ENCODE peak calls at places on chromosome 15, in seven cellular contexts. W, T, B, J, X, G and C are unnamed samples.

GRCh38 chr15:49863431-49864205 is 242.8 kb downstream of the DTWD1 start:
- DNase-seq in W (no peak), T (no peak), B (peak; percentile 32), J (no peak), X (peak; percentile 74), G (no peak), C (no peak)

GRCh38 chr15:45457641-45458539 is 64.7 kb downstream of the SLC30A4 start:
- DNase-seq in W (no peak), T (peak; percentile 56), B (peak; percentile 34), J (peak; percentile 82), X (peak; percentile 84), G (peak; percentile 86), C (peak; percentile 59)

GRCh38 chr15:38490231-38490630 is 36.3 kb downstream of the FAM98B start:
- DNase-seq in W (no peak), T (no peak), B (no peak), J (no peak), X (no peak), G (no peak), C (no peak)

GRCh38 chr15:91515188-91515754 is 338.2 kb upstream of the SLCO3A1 start:
- DNase-seq in W (no peak), T (no peak), B (peak; percentile 75), J (peak; percentile 44), X (peak; percentile 82), G (no peak), C (no peak)

GRCh38 chr15:68629519-68630204 is 50.9 kb downstream of the CORO2B start:
- DNase-seq in W (no peak), T (no peak), B (no peak), J (no peak), X (no peak), G (no peak), C (no peak)

GRCh38 chr15:37995461-37996347 is 61.3 kb downstream of the TMCO5A start:
- DNase-seq in W (no peak), T (no peak), B (peak; percentile 31), J (peak; percentile 39), X (peak; percentile 84), G (no peak), C (no peak)

GRCh38 chr15:80570553-80570952 is 124.6 kb upstream of the ABHD17C start:
- DNase-seq in W (peak; percentile 4), T (no peak), B (no peak), J (no peak), X (peak; percentile 22), G (no peak), C (no peak)

GRCh38 chr15:29571728-29572454 is 250.4 kb downstream of the TJP1 start:
- DNase-seq in W (no peak), T (no peak), B (no peak), J (no peak), X (peak; percentile 46), G (no peak), C (no peak)

GRCh38 chr15:67746450-67746849 is 78.9 kb upstream of the SKOR1 start:
- DNase-seq in W (no peak), T (no peak), B (peak; percentile 78), J (no peak), X (no peak), G (no peak), C (no peak)

GRCh38 chr15:63922551-63923315 is 89.0 kb upstream of the HERC1 start:
- DNase-seq in W (no peak), T (no peak), B (no peak), J (no peak), X (no peak), G (no peak), C (no peak)

DNA sequence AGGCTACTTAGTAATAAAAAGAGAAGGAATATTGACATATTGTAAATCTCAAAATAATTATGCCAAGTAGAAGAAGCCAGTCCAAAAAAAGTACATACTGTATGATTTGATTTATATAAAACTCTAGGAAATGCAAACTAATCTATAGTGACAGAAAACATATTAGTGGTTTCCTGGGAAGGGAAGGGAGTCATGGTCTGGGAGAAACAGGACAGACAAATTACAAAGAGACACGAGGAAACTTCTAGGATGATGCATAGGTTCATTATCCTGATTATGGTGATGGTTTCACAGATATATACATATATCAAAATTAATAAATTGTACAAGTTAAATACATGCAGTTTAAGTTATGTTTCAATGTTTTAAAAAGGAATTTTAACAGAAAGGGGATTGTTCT is 81.0 kb upstream of the GOLGA8B start:
- DNase-seq in W (no peak), T (no peak), B (no peak), J (no peak), X (no peak), G (no peak), C (no peak)
- H3K27me3 ChIP-seq in W (peaks cover 3% of the 10 kb centered on the region), T (no peaks in the 10 kb centered on the region), B (peaks cover 56% of the 10 kb centered on the region), J (no peaks in the 10 kb centered on the region), X (no peaks in the 10 kb centered on the region), G (no peaks in the 10 kb centered on the region), C (no peaks in the 10 kb centered on the region)

DNA sequence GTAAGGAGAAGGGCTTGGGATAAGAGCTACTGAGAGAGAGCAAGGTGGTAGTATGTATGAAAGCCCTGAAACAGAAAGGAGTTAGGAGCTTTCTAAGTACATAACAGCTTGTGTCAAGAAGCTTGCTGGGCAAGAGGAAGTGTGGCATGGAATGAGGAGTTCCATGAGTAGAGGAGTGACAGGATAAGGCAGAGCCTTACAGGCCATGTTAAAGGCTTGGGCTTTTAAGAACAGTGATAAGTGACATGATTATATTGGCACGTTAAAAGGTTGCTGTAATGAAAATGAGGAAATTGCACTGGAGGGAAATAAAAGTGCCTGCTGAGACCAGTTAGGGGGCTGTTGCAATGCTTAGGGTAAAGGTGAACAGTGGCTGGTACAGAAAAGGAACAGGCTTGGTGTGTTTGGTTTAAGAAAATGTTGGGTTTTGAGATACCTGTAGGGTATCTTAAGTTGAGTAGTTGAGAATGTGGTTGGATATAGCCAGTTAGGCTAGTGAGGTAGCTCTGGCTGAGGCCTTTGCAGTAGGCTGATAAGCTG is 49.0 kb downstream of the MEF2A start:
- DNase-seq in W (no peak), T (no peak), B (no peak), J (no peak), X (no peak), G (no peak), C (no peak)
- H3K4me1 ChIP-seq in W (peaks cover 69% of the 10 kb centered on the region), T (peaks cover 13% of the 10 kb centered on the region), B (peaks cover 26% of the 10 kb centered on the region), J (peaks cover 14% of the 10 kb centered on the region), X (peaks cover 86% of the 10 kb centered on the region), G (peaks cover 15% of the 10 kb centered on the region), C (peaks cover 54% of the 10 kb centered on the region)

GRCh38 chr15:75828429-75828828 is 14.8 kb upstream of the UBE2Q2 start:
- DNase-seq in W (no peak), T (no peak), B (no peak), J (no peak), X (no peak), G (no peak), C (no peak)
- H3K27ac ChIP-seq in W (no peak overlapping the region), T (no peak overlapping the region), B (peak overlapping the region; percentile 20), J (no peak overlapping the region), X (no peak overlapping the region), G (no peak overlapping the region), C (no peak overlapping the region)

GRCh38 chr15:36885709-36886108 is 214.6 kb downstream of the MEIS2 start:
- DNase-seq in W (no peak), T (no peak), B (no peak), J (no peak), X (no peak), G (no peak), C (no peak)

GRCh38 chr15:36884404-36885335 is 215.7 kb downstream of the MEIS2 start:
- DNase-seq in W (no peak), T (no peak), B (no peak), J (no peak), X (no peak), G (no peak), C (no peak)

GRCh38 chr15:36887214-36888017 is 212.9 kb downstream of the MEIS2 start:
- DNase-seq in W (no peak), T (no peak), B (no peak), J (no peak), X (no peak), G (no peak), C (no peak)

GRCh38 chr15:36888018-36888992 is 212.0 kb downstream of the MEIS2 start:
- DNase-seq in W (no peak), T (no peak), B (no peak), J (peak; percentile 19), X (peak; percentile 66), G (peak; percentile 50), C (no peak)

DNA sequence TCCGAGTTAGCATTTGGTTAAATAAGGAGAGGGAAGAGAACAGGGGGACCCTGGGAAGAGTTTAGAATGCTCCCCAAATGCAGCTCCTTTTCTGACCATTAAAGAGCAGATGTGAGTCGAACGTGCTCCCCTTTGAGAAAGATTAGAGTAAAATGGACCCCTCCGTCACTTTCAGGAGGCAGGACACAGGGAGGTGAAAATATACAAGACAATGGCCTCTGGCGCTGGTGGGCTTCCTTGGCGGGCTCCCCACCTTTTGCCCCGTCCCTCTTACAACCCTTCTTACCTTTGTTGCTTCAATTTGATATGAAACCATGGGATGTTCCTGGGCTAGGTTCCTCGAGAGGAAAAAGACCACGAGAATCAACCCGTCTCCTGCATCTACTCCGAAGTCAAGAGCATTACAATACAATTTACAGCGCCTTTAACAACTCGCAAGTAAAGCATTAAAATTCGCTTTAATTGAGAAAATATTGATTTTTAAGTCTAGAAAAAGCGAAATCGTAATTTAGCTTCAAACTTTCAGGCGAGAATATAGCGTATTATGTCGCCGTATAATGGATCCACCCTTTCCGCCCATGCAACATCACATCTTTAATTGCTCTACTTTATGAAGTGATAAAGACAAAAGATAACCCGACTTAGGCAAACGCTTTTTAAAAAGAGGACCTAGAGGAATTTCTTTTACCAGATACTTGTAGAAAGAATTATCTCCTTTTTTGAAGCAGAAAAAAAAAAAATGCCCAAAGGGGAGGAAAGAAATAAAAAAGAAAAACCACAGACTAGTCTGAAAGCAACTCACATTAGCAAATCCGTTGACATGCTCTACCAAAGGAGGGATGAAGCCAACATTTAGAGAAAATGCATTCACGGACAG is 214.0 kb downstream of the MEIS2 start:
- DNase-seq in W (no peak), T (no peak), B (no peak), J (no peak), X (no peak), G (no peak), C (no peak)
- H3K27me3 ChIP-seq in W (peaks cover 66% of the 10 kb centered on the region), T (peaks cover 28% of the 10 kb centered on the region), B (peaks cover 81% of the 10 kb centered on the region), J (peaks cover 51% of the 10 kb centered on the region), X (no peaks in the 10 kb centered on the region), G (peaks cover 8% of the 10 kb centered on the region), C (peaks cover 76% of the 10 kb centered on the region)

GRCh38 chr15:89112341-89112971 is 24.2 kb downstream of the ABHD2 start:
- DNase-seq in W (no peak), T (no peak), B (no peak), J (peak; percentile 51), X (peak; percentile 17), G (peak; percentile 69), C (no peak)
- H3K4me1 ChIP-seq in W (peaks cover 49% of the 10 kb centered on the region), T (peaks cover 9% of the 10 kb centered on the region), B (peaks cover 8% of the 10 kb centered on the region), J (no peaks in the 10 kb centered on the region), X (peaks cover 88% of the 10 kb centered on the region), G (peaks cover 26% of the 10 kb centered on the region), C (peaks cover 68% of the 10 kb centered on the region)

GRCh38 chr15:53246404-53246803 is 456.3 kb upstream of the ONECUT1 start:
- DNase-seq in W (no peak), T (no peak), B (no peak), J (no peak), X (no peak), G (no peak), C (no peak)
- H3K27ac ChIP-seq in W (no peak overlapping the region), T (no peak overlapping the region), B (no peak overlapping the region), J (no peak overlapping the region), X (no peak overlapping the region), G (no peak overlapping the region), C (no peak overlapping the region)